ENCODE peak calls at places on chromosomes 4 and X, in four cellular contexts. One of them, this sample, is unnamed.

GRCh38 chr4:55546633-55547460 is at the start of gene CLOCK:
- DNase-seq in type B pancreatic cell: peak
- DNase-seq in NCI-H1694 treated with DMSO at 0.1 percent for 48 hours: peak
- DNase-seq in Right ventricle myocardium inferior: peak
- DNase-seq in this sample: peak

GRCh38 chrX:49192722-49193328 is 6.7 kb upstream of the PRICKLE3 start:
- DNase-seq in type B pancreatic cell: no peak
- DNase-seq in NCI-H1694 treated with DMSO at 0.1 percent for 48 hours: peak
- DNase-seq in Right ventricle myocardium inferior: no peak
- DNase-seq in this sample: no peak

GRCh38 chr4:108533245-108533844 is 87.0 kb upstream of the RPL34 start:
- DNase-seq in type B pancreatic cell: no peak
- DNase-seq in NCI-H1694 treated with DMSO at 0.1 percent for 48 hours: no peak
- DNase-seq in Right ventricle myocardium inferior: no peak
- DNase-seq in this sample: no peak

GRCh38 chrX:48466696-48467095 is 3.4 kb downstream of the SLC38A5 start:
- DNase-seq in type B pancreatic cell: no peak
- DNase-seq in NCI-H1694 treated with DMSO at 0.1 percent for 48 hours: no peak
- DNase-seq in Right ventricle myocardium inferior: no peak
- DNase-seq in this sample: no peak

GRCh38 chrX:155768036-155768769 is 112.9 kb upstream of the VAMP7 start:
- DNase-seq in type B pancreatic cell: no peak
- DNase-seq in NCI-H1694 treated with DMSO at 0.1 percent for 48 hours: no peak
- DNase-seq in Right ventricle myocardium inferior: peak
- DNase-seq in this sample: peak

GRCh38 chr4:39714171-39714570 is 16.2 kb downstream of the UBE2K start:
- DNase-seq in type B pancreatic cell: no peak
- DNase-seq in NCI-H1694 treated with DMSO at 0.1 percent for 48 hours: no peak
- DNase-seq in Right ventricle myocardium inferior: no peak
- DNase-seq in this sample: no peak

GRCh38 chr4:144181386-144181785 is 40.9 kb upstream of the GYPA start:
- DNase-seq in type B pancreatic cell: no peak
- DNase-seq in NCI-H1694 treated with DMSO at 0.1 percent for 48 hours: no peak
- DNase-seq in Right ventricle myocardium inferior: no peak
- DNase-seq in this sample: no peak

GRCh38 chr4:91754716-91755115 is 549.0 kb upstream of the GRID2 start:
- DNase-seq in type B pancreatic cell: no peak
- DNase-seq in NCI-H1694 treated with DMSO at 0.1 percent for 48 hours: no peak
- DNase-seq in Right ventricle myocardium inferior: no peak
- DNase-seq in this sample: no peak

GRCh38 chr4:147683717-147684700 is at the start of gene PRMT9:
- DNase-seq in type B pancreatic cell: peak
- DNase-seq in NCI-H1694 treated with DMSO at 0.1 percent for 48 hours: peak
- DNase-seq in Right ventricle myocardium inferior: peak
- DNase-seq in this sample: peak

GRCh38 chr4:16443504-16444088 is 217.3 kb upstream of the TAPT1 start:
- DNase-seq in type B pancreatic cell: no peak
- DNase-seq in NCI-H1694 treated with DMSO at 0.1 percent for 48 hours: peak
- DNase-seq in Right ventricle myocardium inferior: no peak
- DNase-seq in this sample: no peak

GRCh38 chrX:153471663-153472280 is 1.4 kb upstream of the HAUS7 start:
- DNase-seq in type B pancreatic cell: no peak
- DNase-seq in NCI-H1694 treated with DMSO at 0.1 percent for 48 hours: no peak
- DNase-seq in Right ventricle myocardium inferior: no peak
- DNase-seq in this sample: no peak

GRCh38 chrX:13703589-13703988 is 14.7 kb downstream of the RAB9A start:
- DNase-seq in type B pancreatic cell: no peak
- DNase-seq in NCI-H1694 treated with DMSO at 0.1 percent for 48 hours: no peak
- DNase-seq in Right ventricle myocardium inferior: no peak
- DNase-seq in this sample: no peak

GRCh38 chrX:105894721-105895120 is 72.4 kb downstream of the NRK start:
- DNase-seq in type B pancreatic cell: no peak
- DNase-seq in NCI-H1694 treated with DMSO at 0.1 percent for 48 hours: no peak
- DNase-seq in Right ventricle myocardium inferior: no peak
- DNase-seq in this sample: no peak

GRCh38 chrX:116384406-116384805 is 52.0 kb upstream of the SLC6A14 start:
- DNase-seq in type B pancreatic cell: no peak
- DNase-seq in NCI-H1694 treated with DMSO at 0.1 percent for 48 hours: no peak
- DNase-seq in Right ventricle myocardium inferior: no peak
- DNase-seq in this sample: no peak

GRCh38 chrX:154779261-154779660 is 16.6 kb downstream of the DKC1 start:
- DNase-seq in type B pancreatic cell: no peak
- DNase-seq in NCI-H1694 treated with DMSO at 0.1 percent for 48 hours: no peak
- DNase-seq in Right ventricle myocardium inferior: no peak
- DNase-seq in this sample: no peak

GRCh38 chr4:81503586-81503985 is 31.9 kb upstream of the RASGEF1B start:
- DNase-seq in type B pancreatic cell: no peak
- DNase-seq in NCI-H1694 treated with DMSO at 0.1 percent for 48 hours: peak
- DNase-seq in Right ventricle myocardium inferior: no peak
- DNase-seq in this sample: no peak

GRCh38 chrX:43065978-43066377 is 288.0 kb upstream of the PPP1R2C start:
- DNase-seq in type B pancreatic cell: no peak
- DNase-seq in NCI-H1694 treated with DMSO at 0.1 percent for 48 hours: no peak
- DNase-seq in Right ventricle myocardium inferior: no peak
- DNase-seq in this sample: no peak

GRCh38 chr4:17932041-17932440 is 89.5 kb downstream of the LCORL start:
- DNase-seq in type B pancreatic cell: no peak
- DNase-seq in NCI-H1694 treated with DMSO at 0.1 percent for 48 hours: no peak
- DNase-seq in Right ventricle myocardium inferior: no peak
- DNase-seq in this sample: no peak

GRCh38 chr4:99144070-99144469 is at the start of gene ADH4:
- DNase-seq in type B pancreatic cell: no peak
- DNase-seq in NCI-H1694 treated with DMSO at 0.1 percent for 48 hours: no peak
- DNase-seq in Right ventricle myocardium inferior: no peak
- DNase-seq in this sample: no peak

GRCh38 chr4:37008199-37008598 is 236.3 kb upstream of the NWD2 start:
- DNase-seq in type B pancreatic cell: no peak
- DNase-seq in NCI-H1694 treated with DMSO at 0.1 percent for 48 hours: no peak
- DNase-seq in Right ventricle myocardium inferior: no peak
- DNase-seq in this sample: no peak

GRCh38 chr4:47704693-47705325 is 133.1 kb downstream of the CORIN start:
- DNase-seq in type B pancreatic cell: no peak
- DNase-seq in NCI-H1694 treated with DMSO at 0.1 percent for 48 hours: peak
- DNase-seq in Right ventricle myocardium inferior: no peak
- DNase-seq in this sample: no peak

GRCh38 chrX:13151806-13152510 is 107.5 kb upstream of the FAM9C start:
- DNase-seq in type B pancreatic cell: no peak
- DNase-seq in NCI-H1694 treated with DMSO at 0.1 percent for 48 hours: no peak
- DNase-seq in Right ventricle myocardium inferior: no peak
- DNase-seq in this sample: no peak

GRCh38 chr4:74366367-74366891 is 1.5 kb downstream of the EREG start:
- DNase-seq in type B pancreatic cell: no peak
- DNase-seq in NCI-H1694 treated with DMSO at 0.1 percent for 48 hours: no peak
- DNase-seq in Right ventricle myocardium inferior: no peak
- DNase-seq in this sample: no peak

GRCh38 chr4:119834901-119835300 is 206.3 kb upstream of the PDE5A start:
- DNase-seq in type B pancreatic cell: no peak
- DNase-seq in NCI-H1694 treated with DMSO at 0.1 percent for 48 hours: no peak
- DNase-seq in Right ventricle myocardium inferior: no peak
- DNase-seq in this sample: no peak

GRCh38 chr4:182492456-182492855 is 249.3 kb downstream of the TENM3 start:
- DNase-seq in type B pancreatic cell: no peak
- DNase-seq in NCI-H1694 treated with DMSO at 0.1 percent for 48 hours: no peak
- DNase-seq in Right ventricle myocardium inferior: no peak
- DNase-seq in this sample: no peak

GRCh38 chrX:24190500-24191156 is 41.1 kb downstream of the ZFX start:
- DNase-seq in type B pancreatic cell: no peak
- DNase-seq in NCI-H1694 treated with DMSO at 0.1 percent for 48 hours: no peak
- DNase-seq in Right ventricle myocardium inferior: no peak
- DNase-seq in this sample: no peak

GRCh38 chr4:84897516-84897915 is 69.0 kb downstream of the WDFY3 start:
- DNase-seq in type B pancreatic cell: no peak
- DNase-seq in NCI-H1694 treated with DMSO at 0.1 percent for 48 hours: no peak
- DNase-seq in Right ventricle myocardium inferior: no peak
- DNase-seq in this sample: no peak

GRCh38 chr4:176545886-176546285 is 226.1 kb downstream of the SPCS3 start:
- DNase-seq in type B pancreatic cell: no peak
- DNase-seq in NCI-H1694 treated with DMSO at 0.1 percent for 48 hours: no peak
- DNase-seq in Right ventricle myocardium inferior: no peak
- DNase-seq in this sample: no peak

GRCh38 chr4:6916587-6917444 is 7.2 kb downstream of the TBC1D14 start:
- DNase-seq in type B pancreatic cell: no peak
- DNase-seq in NCI-H1694 treated with DMSO at 0.1 percent for 48 hours: no peak
- DNase-seq in Right ventricle myocardium inferior: peak
- DNase-seq in this sample: peak

GRCh38 chrX:119728487-119728886 is 29.9 kb upstream of the SOWAHD start:
- DNase-seq in type B pancreatic cell: no peak
- DNase-seq in NCI-H1694 treated with DMSO at 0.1 percent for 48 hours: no peak
- DNase-seq in Right ventricle myocardium inferior: no peak
- DNase-seq in this sample: no peak